ENCODE peak calls at places on chromosomes 5 and 9, in nine cellular contexts. S, A, Q, J, K, P, Y, B and M are unnamed samples. For H3K9me3, the result is how much of the 10 kb centered on the place peaks cover.

GRCh38 chr5:56490971-56491468 is 257.9 kb upstream of the ANKRD55 start:
- DNase-seq in A (peak), P (no peak), Q (no peak), J (no peak), K (peak), S (peak), Y (no peak), B (no peak), M (no peak)

GRCh38 chr9:74117731-74118130 is 379.4 kb upstream of the RORB start:
- DNase-seq in Q (no peak), Y (no peak), J (no peak), A (no peak), P (no peak), S (no peak), B (no peak), K (no peak), M (no peak)

GRCh38 chr5:116652196-116652729 is 77.6 kb upstream of the SEMA6A start:
- DNase-seq in J (no peak), Y (peak), A (no peak), Q (no peak), S (no peak), P (peak), K (peak), B (no peak), M (peak)

GRCh38 chr5:177312649-177313181 is 1.0 kb upstream of the MXD3 start:
- DNase-seq in P (peak), S (no peak), J (no peak), K (peak), Q (peak), B (no peak), A (no peak), Y (peak), M (no peak)

GRCh38 chr9:115369322-115369957 is 251.5 kb upstream of the TNC start:
- DNase-seq in J (peak), Q (no peak), P (no peak), A (no peak), K (no peak), Y (peak), B (no peak), S (no peak), M (no peak)

GRCh38 chr5:97073420-97073819 is 69.0 kb downstream of the LIX1 start:
- DNase-seq in J (no peak), B (no peak), P (no peak), Y (no peak), A (no peak), Q (no peak), S (no peak), K (no peak), M (no peak)

GRCh38 chr5:131109540-131110255 is 55.4 kb downstream of the HINT1 start:
- DNase-seq in S (no peak), Y (no peak), K (peak), Q (no peak), B (no peak), J (no peak), A (peak), P (peak), M (no peak)

GRCh38 chr5:66744040-66744439 is 147.8 kb downstream of the MAST4 start:
- DNase-seq in Y (no peak), K (no peak), Q (no peak), S (no peak), B (peak), P (no peak), A (no peak), J (no peak), M (no peak)

GRCh38 chr5:10431408-10431807 is 10.3 kb upstream of the ROPN1L start:
- DNase-seq in J (no peak), P (no peak), B (no peak), Q (no peak), K (no peak), S (no peak), A (no peak), Y (no peak), M (no peak)

GRCh38 chr5:10427201-10427600 is 14.5 kb upstream of the ROPN1L start:
- DNase-seq in B (no peak), S (no peak), K (no peak), Y (no peak), Q (no peak), A (no peak), P (no peak), J (no peak), M (no peak)

GRCh38 chr5:10432059-10433008 is 9.3 kb upstream of the ROPN1L start:
- DNase-seq in Y (no peak), Q (no peak), P (no peak), A (no peak), S (no peak), J (no peak), B (no peak), K (no peak), M (no peak)

GRCh38 chr5:10424124-10424731 is 17.5 kb upstream of the ROPN1L start:
- DNase-seq in S (peak), B (peak), A (peak), Q (no peak), Y (no peak), K (peak), P (peak), J (no peak), M (peak)

GRCh38 chr5:10427978-10428377 is 13.7 kb upstream of the ROPN1L start:
- DNase-seq in P (no peak), Q (no peak), A (no peak), J (no peak), K (no peak), Y (no peak), S (no peak), B (no peak), M (no peak)
- H3K4me3 ChIP-seq in P (no peak), Q (no peak), A (no peak), J (no peak), K (no peak), Y (no peak), S (no peak), B (no peak), M (no peak)

DNA sequence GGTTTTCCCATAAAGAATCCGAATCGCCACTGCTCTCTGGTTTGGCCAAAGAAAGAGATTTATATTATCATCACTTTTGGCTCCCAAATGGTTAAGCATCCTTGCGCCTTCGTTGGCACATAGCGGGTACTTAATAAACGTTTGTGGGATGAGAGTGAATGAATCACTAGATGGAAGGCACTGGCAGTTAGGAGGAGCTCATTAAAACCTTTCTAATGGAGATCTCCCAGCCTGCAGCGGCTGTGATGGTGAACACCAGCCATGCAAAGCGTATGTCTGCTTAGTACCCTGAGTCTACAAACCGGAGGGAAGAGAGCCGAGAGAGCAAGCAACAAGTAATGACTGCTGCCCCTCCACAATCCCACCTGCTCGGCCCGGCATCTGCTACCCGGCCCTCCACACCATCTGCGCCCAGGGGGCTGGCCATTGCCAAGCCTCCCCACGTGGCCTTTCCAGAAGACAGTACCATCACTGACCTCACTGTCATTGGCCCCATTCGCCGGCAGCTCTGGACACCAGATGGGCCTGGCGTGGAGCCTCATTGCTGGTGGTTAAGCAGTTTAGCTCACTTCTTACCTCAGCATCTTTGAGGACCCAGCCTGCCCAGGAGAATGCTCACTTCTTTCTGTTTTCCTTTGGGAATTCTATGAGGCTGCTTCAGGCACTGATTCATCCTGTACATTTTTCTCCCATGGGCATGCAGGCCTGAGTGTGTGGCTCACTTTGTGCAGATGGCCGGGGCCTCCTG is 39.3 kb upstream of the ANKRD33B start:
- DNase-seq in B (no peak), S (no peak), Q (peak), Y (no peak), A (no peak), P (no peak), J (peak), K (no peak), M (no peak)
- H3K27ac ChIP-seq in B (no peak), S (no peak), Q (no peak), Y (no peak), A (no peak), P (no peak), J (peak), K (no peak), M (no peak)

DNA sequence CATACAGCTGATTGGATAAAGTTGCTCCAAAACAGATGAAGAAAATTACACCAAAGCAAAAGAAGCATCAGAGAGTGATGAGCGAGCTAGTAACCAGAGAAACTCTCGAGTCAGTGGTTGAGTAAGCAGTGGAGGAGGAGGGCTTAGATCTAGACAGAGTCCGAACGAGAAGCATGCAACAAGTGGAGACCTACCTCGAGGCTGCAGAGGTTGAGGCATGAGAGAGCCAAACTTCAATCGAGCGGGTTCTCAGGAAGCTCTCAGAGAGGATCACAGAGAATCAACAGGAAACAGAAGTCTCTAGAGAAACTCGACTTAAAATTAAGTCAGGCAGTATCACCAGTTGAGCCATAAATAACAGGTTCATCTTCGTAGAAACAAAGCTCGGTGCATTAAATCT is 6.1 kb downstream of the RUSC2 start:
- DNase-seq in J (no peak), S (no peak), Y (no peak), P (no peak), Q (no peak), A (no peak), B (no peak), K (no peak), M (no peak)
- H3K9me3 ChIP-seq in J (under half), S (under half), Y (under half), P (under half), Q (under half), A (under half), B (under half), K (under half), M (under half)

GRCh38 chr5:121962943-121963342 is 1.2 kb downstream of the SRFBP1 start:
- DNase-seq in Q (no peak), P (no peak), J (no peak), A (no peak), K (no peak), Y (no peak), S (no peak), B (no peak), M (no peak)

GRCh38 chr5:121968910-121969607 is 7.3 kb downstream of the SRFBP1 start:
- DNase-seq in J (peak), A (no peak), S (no peak), Q (no peak), Y (no peak), B (no peak), P (no peak), K (no peak), M (no peak)

GRCh38 chr5:121967187-121967586 is 5.4 kb downstream of the SRFBP1 start:
- DNase-seq in Y (no peak), S (no peak), J (no peak), A (no peak), P (no peak), K (no peak), Q (no peak), B (no peak), M (no peak)

GRCh38 chr5:121962347-121962670 is 534 bp downstream of the SRFBP1 start:
- DNase-seq in Y (no peak), B (no peak), P (no peak), S (no peak), A (no peak), K (no peak), Q (no peak), J (no peak), M (no peak)

GRCh38 chr5:121963409-121963808 is 1.6 kb downstream of the SRFBP1 start:
- DNase-seq in A (peak), Q (no peak), B (no peak), K (no peak), Y (no peak), S (no peak), P (no peak), J (no peak), M (no peak)
- H3K4me3 ChIP-seq in A (no peak), Q (no peak), B (no peak), K (no peak), Y (peak), S (no peak), P (peak), J (no peak), M (no peak)

DNA sequence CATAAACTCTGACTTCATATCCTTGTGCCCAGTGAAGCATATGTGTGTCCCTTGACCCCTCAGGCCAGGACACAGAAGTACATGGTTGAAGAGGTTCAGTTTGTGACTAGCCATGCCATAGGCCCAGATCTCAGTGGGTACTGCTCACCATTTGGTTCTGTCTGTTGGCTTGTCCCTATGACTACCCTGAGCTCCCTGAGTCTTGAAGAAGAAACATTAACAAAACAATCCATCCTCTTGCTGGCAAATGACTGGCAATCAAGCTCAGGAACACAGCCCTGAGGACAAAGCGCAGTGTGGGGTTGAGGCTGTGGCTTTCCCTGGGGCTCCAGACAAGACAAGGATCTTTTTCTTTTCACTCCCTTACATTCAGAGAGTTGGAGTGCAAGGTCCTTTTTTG is 46.3 kb downstream of the TNFAIP8 start:
- DNase-seq in Y (no peak), S (no peak), B (no peak), P (no peak), A (no peak), K (no peak), Q (no peak), J (no peak), M (no peak)
- H3K27ac ChIP-seq in Y (no peak), S (no peak), B (no peak), P (no peak), A (no peak), K (no peak), Q (no peak), J (no peak), M (no peak)